ENCODE peak calls at places on chromosome 5, in nine cellular contexts. O is neuronal stem cell; S is stimulated activated CD8-positive, alpha-beta memory T cell treated with anti-CD3 and anti-CD28 coated beads, Interleukin-4, amount 100 ng/mL, for 48 hours; U is GM12892; F is C1 segment of cervical spinal cord; G is left ventricle myocardium inferior; D is cardiac muscle cell; L is foreskin fibroblast; H is caudate nucleus. W is an unnamed sample.

GRCh38 chr5:61817472-61818326 is 485.6 kb downstream of the ZSWIM6 start:
- DNase-seq in O (peak), S (no peak), U (no peak), F (no peak), G (peak), D (peak), L (peak), H (peak), W (no peak)

GRCh38 chr5:61330879-61331406 is 1.1 kb upstream of the ZSWIM6 start:
- DNase-seq in O (peak), S (peak), U (peak), F (peak), G (peak), D (peak), L (peak), H (peak), W (no peak)

GRCh38 chr5:122077451-122078115 is 476 bp downstream of the LOX start:
- DNase-seq in O (peak), S (peak), U (peak), F (no peak), G (no peak), D (peak), L (no peak), H (no peak), W (no peak)

GRCh38 chr5:115611873-115612272 is 9.6 kb upstream of the TICAM2 start:
- DNase-seq in O (no peak), S (no peak), U (no peak), F (no peak), G (no peak), D (no peak), L (no peak), H (no peak), W (no peak)

GRCh38 chr5:93604119-93604963 is 21.3 kb downstream of the NR2F1 start:
- DNase-seq in O (no peak), S (no peak), U (no peak), F (no peak), G (no peak), D (peak), L (no peak), H (no peak), W (no peak)

GRCh38 chr5:56607551-56607950 is 207.8 kb upstream of the MAP3K1 start:
- DNase-seq in O (no peak), S (no peak), U (no peak), F (no peak), G (no peak), D (peak), L (peak), H (no peak), W (no peak)

GRCh38 chr5:157351386-157352089 is 85.6 kb downstream of the CYFIP2 start:
- DNase-seq in O (no peak), S (no peak), U (no peak), F (no peak), G (no peak), D (peak), L (no peak), H (no peak), W (no peak)

GRCh38 chr5:35442916-35443639 is 174.6 kb upstream of the SPEF2 start:
- DNase-seq in O (no peak), S (no peak), U (no peak), F (no peak), G (no peak), D (no peak), L (no peak), H (no peak), W (no peak)

GRCh38 chr5:178437296-178438075 is 152.7 kb downstream of the COL23A1 start:
- DNase-seq in O (no peak), S (no peak), U (no peak), F (no peak), G (no peak), D (no peak), L (no peak), H (no peak), W (no peak)

GRCh38 chr5:142115937-142116614 is 7.5 kb downstream of the NDFIP1 start:
- DNase-seq in O (no peak), S (no peak), U (no peak), F (no peak), G (no peak), D (peak), L (peak), H (no peak), W (no peak)

GRCh38 chr5:6195711-6196358 is 182.5 kb downstream of the MED10 start:
- DNase-seq in O (no peak), S (no peak), U (no peak), F (no peak), G (no peak), D (no peak), L (no peak), H (no peak), W (no peak)

GRCh38 chr5:58999804-59000595 is 417.1 kb downstream of the RAB3C start:
- DNase-seq in O (no peak), S (no peak), U (no peak), F (no peak), G (no peak), D (no peak), L (no peak), H (peak), W (no peak)

GRCh38 chr5:132226516-132227234 is 978 bp downstream of the P4HA2 start:
- DNase-seq in O (no peak), S (no peak), U (no peak), F (no peak), G (no peak), D (peak), L (no peak), H (no peak), W (no peak)

GRCh38 chr5:75734913-75735789 is 17.9 kb upstream of the POC5 start:
- DNase-seq in O (peak), S (no peak), U (no peak), F (peak), G (peak), D (peak), L (peak), H (peak), W (no peak)